ENCODE peak calls at places on chromosome 19, in five cellular contexts. W, S, C, J and D are unnamed samples.

GRCh38 chr19:771332-771785 is 20.4 kb downstream of the MISP start:
- DNase-seq in W (no peak), S (peak; percentile 52), C (peak; percentile 64), J (no peak), D (no peak)

GRCh38 chr19:55599468-55600335 is at the start of the genes FIZ1 and ZNF524:
- DNase-seq in W (peak; percentile 90), S (peak; percentile 99), C (peak; percentile 99), J (peak; percentile 97), D (peak; percentile 97)

GRCh38 chr19:6161271-6161850 is 25.9 kb downstream of the ACSBG2 start:
- DNase-seq in W (peak; percentile 8), S (no peak), C (no peak), J (no peak), D (no peak)

GRCh38 chr19:9673912-9674668 is 810 bp downstream of the ZNF562 start:
- DNase-seq in W (no peak), S (no peak), C (no peak), J (no peak), D (no peak)

GRCh38 chr19:54684537-54684936 is 21.8 kb downstream of the LILRB4 start:
- DNase-seq in W (no peak), S (no peak), C (peak; percentile 8), J (no peak), D (no peak)

GRCh38 chr19:5947435-5947834 is 30.5 kb downstream of the RANBP3 start:
- DNase-seq in W (no peak), S (peak; percentile 66), C (no peak), J (peak; percentile 72), D (peak; percentile 72)

GRCh38 chr19:844300-844971 is 3.6 kb downstream of the PRTN3 start:
- DNase-seq in W (no peak), S (no peak), C (no peak), J (no peak), D (no peak)

GRCh38 chr19:7853760-7854107 is 20.5 kb downstream of the PRR36 start:
- DNase-seq in W (no peak), S (no peak), C (no peak), J (no peak), D (no peak)

GRCh38 chr19:588758-589692 is 656 bp upstream of the HCN2 start:
- DNase-seq in W (no peak), S (no peak), C (no peak), J (no peak), D (no peak)

GRCh38 chr19:1591421-1592022 is 1.1 kb downstream of the MBD3 start:
- DNase-seq in W (no peak), S (no peak), C (peak; percentile 11), J (no peak), D (peak; percentile 52)

GRCh38 chr19:49654581-49654980 is 11.1 kb downstream of the IRF3 start:
- DNase-seq in W (no peak), S (no peak), C (no peak), J (no peak), D (no peak)

GRCh38 chr19:30745476-30745985 is 373.3 kb downstream of the ZNF536 start:
- DNase-seq in W (no peak), S (no peak), C (no peak), J (no peak), D (no peak)

GRCh38 chr19:41175825-41176734 is 16.9 kb upstream of the CYP2S1 start:
- DNase-seq in W (no peak), S (peak; percentile 62), C (peak; percentile 86), J (peak; percentile 18), D (no peak)

GRCh38 chr19:19185853-19186728 is 5.9 kb downstream of the BORCS8 start:
- DNase-seq in W (peak; percentile 45), S (no peak), C (peak; percentile 51), J (no peak), D (no peak)

GRCh38 chr19:2038284-2039081 is 12.6 kb downstream of the MKNK2 start:
- DNase-seq in W (no peak), S (no peak), C (no peak), J (no peak), D (no peak)

GRCh38 chr19:39502640-39503417 is 4.1 kb downstream of the DLL3 start:
- DNase-seq in W (peak; percentile 61), S (peak; percentile 52), C (peak; percentile 76), J (no peak), D (peak; percentile 74)

GRCh38 chr19:23321953-23322549 is 71.9 kb upstream of the ZNF724 start:
- DNase-seq in W (no peak), S (no peak), C (no peak), J (no peak), D (no peak)

GRCh38 chr19:18294467-18294864 is 13.0 kb upstream of the JUND start:
- DNase-seq in W (peak; percentile 88), S (no peak), C (no peak), J (no peak), D (no peak)

GRCh38 chr19:39499082-39499642 is 415 bp downstream of the DLL3 start:
- DNase-seq in W (no peak), S (no peak), C (no peak), J (no peak), D (no peak)

GRCh38 chr19:38676023-38676877 is 28.8 kb downstream of the ACTN4 start:
- DNase-seq in W (no peak), S (no peak), C (peak; percentile 83), J (no peak), D (no peak)

GRCh38 chr19:2983351-2984195 is 6.2 kb downstream of the TLE6 start:
- DNase-seq in W (no peak), S (peak; percentile 94), C (peak; percentile 59), J (peak; percentile 43), D (peak; percentile 73)

GRCh38 chr19:4352701-4353121 is 9.3 kb downstream of the MPND start:
- DNase-seq in W (peak; percentile 43), S (peak; percentile 60), C (peak; percentile 68), J (no peak), D (peak; percentile 71)

GRCh38 chr19:22026687-22027086 is 15.9 kb upstream of the ZNF208 start:
- DNase-seq in W (no peak), S (no peak), C (no peak), J (no peak), D (no peak)

GRCh38 chr19:7187605-7188339 is 106.4 kb downstream of the INSR start:
- DNase-seq in W (no peak), S (no peak), C (no peak), J (no peak), D (no peak)

GRCh38 chr19:13961826-13962737 is 9.8 kb downstream of the DCAF15 start:
- DNase-seq in W (no peak), S (no peak), C (peak; percentile 20), J (no peak), D (no peak)

GRCh38 chr19:47742636-47743035 is 2.7 kb upstream of the NOP53 start:
- DNase-seq in W (no peak), S (peak; percentile 21), C (peak; percentile 50), J (no peak), D (no peak)

GRCh38 chr19:18196511-18196845 is 3.5 kb downstream of the MPV17L2 start:
- DNase-seq in W (no peak), S (no peak), C (no peak), J (no peak), D (no peak)

GRCh38 chr19:7500811-7501450 is 12.1 kb upstream of the PEX11G start:
- DNase-seq in W (no peak), S (no peak), C (peak; percentile 46), J (no peak), D (peak; percentile 84)

GRCh38 chr19:34317311-34317927 is 47.6 kb upstream of the GPI start:
- DNase-seq in W (no peak), S (no peak), C (no peak), J (no peak), D (no peak)

GRCh38 chr19:2173388-2173787 is 9.7 kb downstream of the DOT1L start:
- DNase-seq in W (no peak), S (no peak), C (no peak), J (no peak), D (no peak)